ENCODE peak calls at places on chromosomes 6 and 20, in ten cellular contexts. F is AG08395; L is ecto neural progenitor cell; U is NCI-H1436 treated with DMSO at 0.1 percent for 48 hours; Y is PC-9; M is non-pigmented ciliary epithelial cell; P is activated T-cell treated with anti-CD3 and anti-CD28 coated beads for 1 hour; H is naive thymus-derived CD8-positive, alpha-beta T cell; N is ascending aorta; I is sigmoid colon. J is an unnamed sample.
A peak's percentile ranks its signal among the peaks of the same experiment; 100 is the strongest.

GRCh38 chr6:165662671-165663282 is at the start of gene PDE10A:
- DNase-seq in L (peak; percentile 78), I (peak; percentile 80), F (peak; percentile 19), U (no peak), Y (no peak), H (no peak), N (no peak), P (no peak), M (no peak), J (peak; percentile 56)

GRCh38 chr20:62409935-62410741 is 3.1 kb upstream of the CABLES2 start:
- DNase-seq in U (peak; percentile 53), H (peak; percentile 23), N (no peak), P (no peak), I (peak; percentile 87), Y (peak; percentile 67), M (no peak), F (no peak), L (peak; percentile 79), J (peak; percentile 74)

GRCh38 chr6:46189726-46190125 is 18.9 kb upstream of the ENPP5 start:
- DNase-seq in I (no peak), F (no peak), Y (no peak), N (no peak), P (no peak), H (no peak), M (no peak), L (no peak), U (no peak), J (no peak)

GRCh38 chr6:124148225-124148624 is 344.6 kb downstream of the NKAIN2 start:
- DNase-seq in L (no peak), P (no peak), M (no peak), I (no peak), Y (no peak), H (no peak), U (no peak), F (no peak), N (no peak), J (no peak)

GRCh38 chr6:118123503-118124037 is 216.5 kb downstream of the SLC35F1 start:
- DNase-seq in M (no peak), Y (no peak), L (no peak), U (no peak), F (no peak), H (no peak), I (no peak), N (no peak), P (no peak), J (no peak)

GRCh38 chr20:50649587-50649986 is 41.8 kb downstream of the RIPOR3 start:
- DNase-seq in Y (no peak), L (no peak), N (no peak), H (no peak), P (no peak), I (no peak), M (no peak), F (no peak), U (no peak), J (no peak)

GRCh38 chr6:37438912-37439311 is 5.9 kb downstream of the CMTR1 start:
- DNase-seq in L (no peak), M (no peak), F (no peak), P (no peak), I (no peak), H (no peak), U (no peak), N (no peak), Y (no peak), J (no peak)

GRCh38 chr20:50218987-50219435 is 28.4 kb downstream of the CEBPB start:
- DNase-seq in N (no peak), F (no peak), I (no peak), M (no peak), U (no peak), P (no peak), L (no peak), H (no peak), Y (no peak), J (no peak)

GRCh38 chr6:112443666-112444065 is 96.5 kb downstream of the RFPL4B start:
- DNase-seq in N (peak; percentile 63), F (peak; percentile 70), P (no peak), L (no peak), Y (no peak), H (no peak), I (peak; percentile 84), U (no peak), M (no peak), J (peak; percentile 20)

GRCh38 chr20:21520702-21521595 is 7.1 kb upstream of the NKX2-2 start:
- DNase-seq in U (no peak), H (no peak), L (peak; percentile 79), M (no peak), F (no peak), P (no peak), Y (no peak), N (no peak), I (no peak), J (no peak)

GRCh38 chr6:165218816-165219215 is 90.6 kb downstream of the C6orf118 start:
- DNase-seq in F (peak; percentile 79), U (no peak), N (no peak), I (no peak), Y (no peak), M (no peak), L (no peak), P (no peak), H (no peak), J (no peak)

GRCh38 chr6:165191461-165191860 is 117.9 kb downstream of the C6orf118 start:
- DNase-seq in M (no peak), N (no peak), Y (no peak), F (no peak), P (no peak), L (no peak), I (no peak), U (no peak), H (no peak), J (no peak)

GRCh38 chr6:26199057-26199772 is 112.0 kb downstream of the HFE start:
- DNase-seq in M (peak; percentile 88), H (peak; percentile 66), F (peak; percentile 90), U (peak; percentile 93), Y (peak; percentile 69), N (peak; percentile 82), P (peak; percentile 51), I (peak; percentile 85), L (peak; percentile 84), J (peak; percentile 86)

GRCh38 chr6:152598858-152599537 is 38.2 kb downstream of the SYNE1 start:
- DNase-seq in L (no peak), H (no peak), U (no peak), P (no peak), I (no peak), N (no peak), Y (no peak), M (no peak), F (no peak), J (no peak)

GRCh38 chr6:130849501-130850039 is 22.4 kb downstream of the SMLR1 start:
- DNase-seq in U (no peak), M (no peak), N (no peak), H (no peak), Y (no peak), P (no peak), L (no peak), I (no peak), F (no peak), J (no peak)

GRCh38 chr20:45337367-45338120 is 10.7 kb downstream of the SDC4 start:
- DNase-seq in F (peak; percentile 93), N (peak; percentile 92), U (no peak), P (no peak), M (no peak), L (no peak), Y (peak; percentile 84), I (peak; percentile 83), H (no peak), J (peak; percentile 77)

GRCh38 chr6:151493495-151494234 is at the start of gene CCDC170:
- DNase-seq in F (peak; percentile 58), I (no peak), N (no peak), P (no peak), L (peak; percentile 82), Y (peak; percentile 32), U (no peak), M (no peak), H (no peak), J (peak; percentile 52)

GRCh38 chr6:61809004-61809595 is 476.9 kb downstream of the KHDRBS2 start:
- DNase-seq in N (no peak), F (no peak), Y (no peak), M (no peak), H (no peak), I (no peak), P (no peak), U (no peak), L (no peak), J (peak; percentile 26)

GRCh38 chr6:32836873-32837272 is 1.7 kb downstream of the TAP2 start:
- DNase-seq in P (no peak), U (no peak), I (no peak), F (no peak), N (no peak), Y (no peak), L (no peak), M (no peak), H (no peak), J (no peak)

GRCh38 chr20:15767636-15768369 is 805.4 kb downstream of the KIF16B start:
- DNase-seq in H (no peak), P (no peak), I (no peak), F (no peak), L (no peak), U (no peak), M (no peak), N (no peak), Y (no peak), J (no peak)

GRCh38 chr6:72286911-72287311 is 335.0 kb upstream of the KCNQ5 start:
- DNase-seq in I (no peak), H (no peak), P (no peak), M (no peak), Y (no peak), F (peak; percentile 30), L (no peak), N (no peak), U (no peak), J (no peak)

GRCh38 chr6:3157151-3157933 is at the start of gene TUBB2A:
- DNase-seq in U (no peak), H (peak; percentile 90), Y (peak; percentile 86), N (peak; percentile 91), I (peak; percentile 95), F (peak; percentile 97), P (peak; percentile 87), M (no peak), L (peak; percentile 89), J (peak; percentile 96)

GRCh38 chr6:43451939-43452338 is 3.4 kb downstream of the DLK2 start:
- DNase-seq in N (no peak), L (no peak), P (no peak), M (no peak), I (no peak), Y (no peak), U (no peak), H (no peak), F (no peak), J (peak; percentile 3)

GRCh38 chr20:35564905-35565304 is 23.0 kb downstream of the ERGIC3 start:
- DNase-seq in H (no peak), L (no peak), I (no peak), Y (no peak), P (no peak), U (no peak), N (no peak), F (no peak), M (no peak), J (no peak)